ENCODE peak calls at places on chromosome 21, in nine cellular contexts. F is GM12865, K is lower lobe of right lung, O is Peyer's patch, Q is pancreas, A is BJ, G is cardiac fibroblast, I is AG10803, S is fibroblast of mammary gland. L is an unnamed sample.
A peak's percentile ranks its signal among the peaks of the same experiment; 100 is the strongest.

GRCh38 chr21:39840373-39841097 is 26.7 kb upstream of the PCP4 start:
- DNase-seq in F (no peak), K (no peak), O (no peak), Q (no peak), A (no peak), G (no peak), I (no peak), S (no peak), L (no peak)

GRCh38 chr21:38810034-38810825 is 4.5 kb downstream of the ETS2 start:
- DNase-seq in F (no peak), K (no peak), O (no peak), Q (no peak), A (no peak), G (no peak), I (no peak), S (no peak), L (no peak)

GRCh38 chr21:9755611-9756010 is 765.8 kb upstream of the TPTE start:
- DNase-seq in F (no peak), K (no peak), O (no peak), Q (no peak), A (no peak), G (no peak), I (no peak), S (no peak), L (no peak)

GRCh38 chr21:14356771-14357170 is 26.2 kb downstream of the HSPA13 start:
- DNase-seq in F (no peak), K (no peak), O (no peak), Q (no peak), A (no peak), G (no peak), I (no peak), S (peak; percentile 24), L (no peak)

GRCh38 chr21:40863839-40864238 is 16.9 kb upstream of the DSCAM start:
- DNase-seq in F (no peak), K (peak; percentile 72), O (no peak), Q (no peak), A (no peak), G (no peak), I (no peak), S (no peak), L (no peak)

GRCh38 chr21:37419228-37419906 is 52.8 kb downstream of the DYRK1A start:
- DNase-seq in F (no peak), K (no peak), O (no peak), Q (no peak), A (no peak), G (no peak), I (no peak), S (no peak), L (no peak)

GRCh38 chr21:43826623-43826974 is 37.2 kb downstream of the RRP1 start:
- DNase-seq in F (no peak), K (no peak), O (no peak), Q (no peak), A (no peak), G (no peak), I (no peak), S (no peak), L (no peak)

GRCh38 chr21:17427831-17428483 is 84.9 kb upstream of the CXADR start:
- DNase-seq in F (peak; percentile 90), K (no peak), O (no peak), Q (no peak), A (no peak), G (no peak), I (no peak), S (no peak), L (no peak)

GRCh38 chr21:31198575-31198974 is 145.5 kb downstream of the TIAM1 start:
- DNase-seq in F (peak; percentile 42), K (no peak), O (no peak), Q (no peak), A (no peak), G (peak; percentile 75), I (peak; percentile 44), S (peak; percentile 74), L (no peak)

GRCh38 chr21:28771790-28772501 is 220.7 kb downstream of the LTN1 start:
- DNase-seq in F (no peak), K (no peak), O (no peak), Q (no peak), A (peak; percentile 80), G (peak; percentile 87), I (peak; percentile 85), S (peak; percentile 98), L (no peak)

GRCh38 chr21:31354604-31355443 is 10.8 kb upstream of the TIAM1 start:
- DNase-seq in F (peak; percentile 34), K (no peak), O (no peak), Q (peak; percentile 28), A (no peak), G (peak; percentile 57), I (peak; percentile 49), S (peak; percentile 96), L (no peak)

GRCh38 chr21:42384999-42385398 is 10.9 kb downstream of the TMPRSS3 start:
- DNase-seq in F (no peak), K (no peak), O (peak; percentile 58), Q (no peak), A (no peak), G (no peak), I (no peak), S (no peak), L (no peak)
- TF ChIP-seq CTCF in F (no peak), K (no peak), O (no peak), Q (no peak), A (no peak), G (no peak), I (no peak), S (no peak), L (no peak)

GRCh38 chr21:20739421-20739820 is 258.8 kb upstream of the NCAM2 start:
- DNase-seq in F (peak; percentile 1), K (no peak), O (no peak), Q (no peak), A (no peak), G (no peak), I (no peak), S (no peak), L (no peak)
- TF ChIP-seq CTCF in F (no peak), K (no peak), O (no peak), Q (no peak), A (no peak), G (no peak), I (no peak), S (peak; percentile 15), L (no peak)

GRCh38 chr21:16378570-16378969 is 648.8 kb downstream of the USP25 start:
- DNase-seq in F (no peak), K (no peak), O (no peak), Q (no peak), A (no peak), G (peak; percentile 3), I (no peak), S (no peak), L (no peak)
- TF ChIP-seq CTCF in F (no peak), K (no peak), O (no peak), Q (no peak), A (no peak), G (no peak), I (no peak), S (no peak), L (no peak)

DNA sequence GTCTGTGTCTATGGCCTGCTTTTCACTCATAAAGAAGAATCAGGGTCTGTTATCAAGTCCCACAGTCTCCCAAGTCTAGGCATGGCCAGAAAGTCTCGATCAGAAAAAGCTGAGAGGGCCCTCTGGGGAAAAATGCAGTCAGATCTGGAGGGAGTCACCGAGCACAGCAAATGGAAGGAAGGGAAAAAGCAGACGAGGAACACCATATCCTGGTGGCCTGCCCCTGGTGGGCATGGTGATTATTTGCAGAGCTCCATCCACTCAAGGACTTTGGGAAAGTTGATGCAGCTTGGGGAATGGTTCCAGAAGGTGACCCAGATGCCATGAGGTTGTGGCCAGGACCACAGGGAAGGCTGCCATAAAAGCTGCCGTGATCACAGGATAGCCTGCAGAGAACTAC is 189.1 kb downstream of the CLIC6 start:
- DNase-seq in F (no peak), K (no peak), O (no peak), Q (no peak), A (no peak), G (no peak), I (no peak), S (no peak), L (no peak)
- TF ChIP-seq CTCF in F (no peak), K (no peak), O (no peak), Q (no peak), A (peak; percentile 43), G (peak; percentile 33), I (peak; percentile 32), S (peak; percentile 22), L (no peak)

DNA sequence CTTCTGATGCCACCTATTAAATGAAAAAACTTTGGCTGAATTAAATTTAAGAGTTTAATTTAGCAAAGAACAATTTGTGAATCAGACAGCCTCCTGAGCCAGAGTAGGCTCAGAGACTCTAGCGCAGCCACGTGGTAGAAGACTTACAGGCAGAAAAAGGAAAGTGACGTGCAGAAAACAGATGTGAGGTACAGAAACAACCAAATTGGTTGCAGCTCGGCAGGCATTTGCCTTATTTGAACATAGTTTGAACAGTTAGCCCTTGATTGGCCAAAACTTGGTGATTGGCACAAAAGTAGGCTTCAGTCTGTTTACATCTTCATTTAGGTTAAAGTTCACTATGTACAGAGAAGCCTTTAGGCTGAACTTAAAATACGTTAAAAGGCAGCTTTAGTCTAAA is 22.9 kb downstream of the TCP10L start:
- DNase-seq in F (no peak), K (no peak), O (no peak), Q (no peak), A (peak; percentile 57), G (peak; percentile 91), I (peak; percentile 91), S (peak; percentile 84), L (no peak)
- TF ChIP-seq CTCF in F (no peak), K (peak; percentile 49), O (no peak), Q (no peak), A (peak; percentile 66), G (peak; percentile 62), I (peak; percentile 77), S (peak; percentile 66), L (no peak)

GRCh38 chr21:33230518-33231324 is 983 bp downstream of the IFNAR2 start:
- DNase-seq in F (peak; percentile 84), K (peak; percentile 63), O (peak; percentile 63), Q (peak; percentile 52), A (peak; percentile 12), G (peak; percentile 59), I (peak; percentile 61), S (peak; percentile 54), L (peak; percentile 68)
- TF ChIP-seq CTCF in F (no peak), K (no peak), O (no peak), Q (no peak), A (peak; percentile 32), G (no peak), I (peak; percentile 9), S (no peak), L (no peak)

GRCh38 chr21:35116777-35117176 is 67.7 kb upstream of the RUNX1 start:
- DNase-seq in F (no peak), K (no peak), O (no peak), Q (no peak), A (no peak), G (no peak), I (no peak), S (no peak), L (no peak)

DNA sequence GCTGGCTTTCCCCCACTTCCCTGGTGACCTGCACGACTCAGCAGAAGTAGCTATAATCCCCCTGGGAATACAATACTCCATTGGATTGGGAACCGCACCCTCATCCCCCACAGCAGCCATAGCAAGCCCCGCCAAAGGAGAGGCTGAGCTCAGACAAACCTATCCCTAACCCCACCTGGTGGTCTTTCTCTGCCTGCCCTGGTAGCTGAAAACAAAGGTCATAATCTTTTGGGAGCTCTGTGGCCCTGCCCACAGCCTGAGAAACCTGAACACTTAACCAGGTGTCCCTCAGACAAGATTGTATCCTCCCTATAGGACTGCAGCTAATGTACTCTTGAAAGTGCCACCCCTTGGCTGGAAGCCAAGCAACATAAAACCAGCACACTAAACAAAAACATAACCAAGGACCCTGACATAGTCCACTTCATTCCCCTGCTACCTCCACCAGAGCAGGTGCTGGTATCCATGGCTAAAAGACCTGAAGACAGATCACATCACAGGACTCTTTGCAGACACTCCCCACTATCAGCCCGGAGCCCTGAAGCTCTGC is 71.6 kb upstream of the RUNX1 start:
- DNase-seq in F (no peak), K (no peak), O (no peak), Q (no peak), A (no peak), G (no peak), I (no peak), S (no peak), L (no peak)
- TF ChIP-seq CTCF in F (no peak), K (no peak), O (no peak), Q (no peak), A (no peak), G (no peak), I (no peak), S (no peak), L (no peak)

L was measured in activated B cell treated with CpG ODN at 0.5 μM for 24 hours.